ENCODE peak calls at places on chromosomes 7 and 10, in four cellular contexts. X, L, D and G are unnamed samples.

GRCh38 chr10:47164126-47164799 is 135.7 kb upstream of the GDF10 start:
- DNase-seq in X (peak; percentile 11), D (no peak), L (no peak), G (peak; percentile 70)

GRCh38 chr7:140656548-140657515 is 15.9 kb upstream of the ADCK2 start:
- DNase-seq in D (peak; percentile 91), L (peak; percentile 95), X (no peak), G (no peak)

GRCh38 chr10:14573666-14574261 is 200.9 kb downstream of the FAM107B start:
- DNase-seq in L (no peak), D (no peak), X (no peak), G (no peak)

GRCh38 chr10:73998623-73999622 is 1.0 kb downstream of the VCL start:
- DNase-seq in X (peak; percentile 86), D (peak; percentile 62), L (no peak), G (no peak)

GRCh38 chr10:90947025-90947960 is 26.4 kb upstream of the ANKRD1 start:
- DNase-seq in L (peak; percentile 12), D (no peak), X (no peak), G (peak; percentile 18)

GRCh38 chr7:136925556-136925955 is 57.1 kb downstream of the CHRM2 start:
- DNase-seq in L (no peak), D (no peak), X (no peak), G (no peak)

GRCh38 chr7:45921699-45922519 is 837 bp upstream of the IGFBP3 start:
- DNase-seq in D (peak; percentile 11), X (peak; percentile 64), L (peak; percentile 49), G (no peak)

GRCh38 chr10:28842321-28842720 is 165.0 kb downstream of the BAMBI start:
- DNase-seq in X (no peak), L (no peak), D (no peak), G (peak; percentile 52)

GRCh38 chr10:69965919-69966662 is 86.6 kb upstream of the MACROH2A2 start:
- DNase-seq in X (no peak), L (no peak), D (no peak), G (no peak)

GRCh38 chr10:44202952-44203351 is 181.9 kb downstream of the CXCL12 start:
- DNase-seq in X (no peak), L (no peak), D (no peak), G (no peak)

GRCh38 chr10:61332506-61332905 is 120.7 kb downstream of the TMEM26 start:
- DNase-seq in D (no peak), X (no peak), L (no peak), G (no peak)

GRCh38 chr10:1116051-1116450 is 59.9 kb downstream of the WDR37 start:
- DNase-seq in D (no peak), L (no peak), X (no peak), G (no peak)

GRCh38 chr10:75651452-75651851 is 220.0 kb downstream of the LRMDA start:
- DNase-seq in D (no peak), X (no peak), L (peak; percentile 62), G (no peak)

GRCh38 chr7:5187605-5188004 is 2.4 kb upstream of the WIPI2 start:
- DNase-seq in L (no peak), X (no peak), D (no peak), G (no peak)

GRCh38 chr7:40530292-40530691 is 395.5 kb downstream of the SUGCT start:
- DNase-seq in X (no peak), L (no peak), D (no peak), G (no peak)

GRCh38 chr7:128908750-128909385 is 1.6 kb downstream of the KCP start:
- DNase-seq in D (no peak), X (no peak), L (no peak), G (no peak)

GRCh38 chr7:47610506-47611044 is 28.7 kb upstream of the TNS3 start:
- DNase-seq in L (no peak), X (peak; percentile 18), D (no peak), G (peak; percentile 91)

GRCh38 chr7:155831807-155832524 is 19.7 kb upstream of the SHH start:
- DNase-seq in L (peak; percentile 46), X (no peak), D (no peak), G (no peak)

GRCh38 chr10:114663631-114664030 is 5.6 kb upstream of the ABLIM1 start:
- DNase-seq in X (no peak), D (no peak), L (no peak), G (no peak)

GRCh38 chr7:2015251-2015871 is 217.4 kb downstream of the MAD1L1 start:
- DNase-seq in X (no peak), L (no peak), D (no peak), G (no peak)

GRCh38 chr7:132800522-132800921 is 224.3 kb upstream of the PLXNA4 start:
- DNase-seq in L (no peak), X (no peak), D (no peak), G (no peak)

GRCh38 chr7:1843921-1844335 is 173.9 kb downstream of the ELFN1 start:
- DNase-seq in X (no peak), L (no peak), D (no peak), G (no peak)

GRCh38 chr10:112904000-112904399 is 46.0 kb upstream of the TCF7L2 start:
- DNase-seq in L (no peak), X (peak; percentile 85), D (no peak), G (no peak)

GRCh38 chr7:371779-372545 is 82.0 kb downstream of the FOXL3 start:
- DNase-seq in L (peak; percentile 29), D (no peak), X (no peak), G (no peak)

GRCh38 chr10:32004161-32004591 is 52.0 kb downstream of the KIF5B start:
- DNase-seq in X (no peak), D (no peak), L (peak; percentile 2), G (no peak)

GRCh38 chr10:74058071-74058470 is 60.2 kb downstream of the VCL start:
- DNase-seq in D (no peak), X (no peak), L (peak; percentile 44), G (no peak)

GRCh38 chr10:19828278-19829049 is 12.2 kb downstream of the PLXDC2 start:
- DNase-seq in L (no peak), D (no peak), X (no peak), G (no peak)

GRCh38 chr7:36661135-36661840 is 63.0 kb downstream of the AOAH start:
- DNase-seq in X (no peak), L (no peak), D (no peak), G (no peak)

GRCh38 chr7:106462365-106462859 is 177.6 kb upstream of the NAMPT start:
- DNase-seq in X (no peak), L (peak; percentile 65), D (no peak), G (no peak)

GRCh38 chr10:17616403-17617030 is 657 bp downstream of the HACD1 start:
- DNase-seq in X (peak; percentile 59), L (peak; percentile 76), D (peak; percentile 72), G (no peak)

GRCh38 chr10:59957975-59958374 is 51.6 kb upstream of the CCDC6 start:
- DNase-seq in L (no peak), D (no peak), X (no peak), G (no peak)

GRCh38 chr7:18538554-18539250 is 43.2 kb downstream of the HDAC9 start:
- DNase-seq in D (no peak), L (no peak), X (no peak), G (no peak)

GRCh38 chr10:93915603-93916002 is 21.8 kb downstream of the SLC35G1 start:
- DNase-seq in L (no peak), X (no peak), D (no peak), G (no peak)

GRCh38 chr10:91589015-91589655 is 43.7 kb downstream of the PPP1R3C start:
- DNase-seq in X (no peak), D (no peak), L (no peak), G (no peak)

GRCh38 chr10:17199351-17199804 is 2.1 kb downstream of the TRDMT1 start:
- DNase-seq in X (no peak), D (no peak), L (no peak), G (no peak)

GRCh38 chr10:70053212-70053895 is 708 bp downstream of the MACROH2A2 start:
- DNase-seq in L (no peak), D (no peak), X (no peak), G (no peak)

GRCh38 chr10:132539431-132539839 is 1.8 kb downstream of the INPP5A start:
- DNase-seq in L (no peak), D (peak; percentile 68), X (no peak), G (no peak)
- H3K4me3 ChIP-seq in L (peak overlapping the region; percentile 92), D (peak overlapping the region; percentile 58), X (no peak overlapping the region), G (peak overlapping the region; percentile 93)

GRCh38 chr10:84340632-84341537 is 12.5 kb downstream of the CCSER2 start:
- DNase-seq in D (no peak), L (no peak), X (no peak), G (no peak)

GRCh38 chr10:84342584-84342983 is 14.2 kb downstream of the CCSER2 start:
- DNase-seq in X (no peak), D (no peak), L (no peak), G (no peak)

GRCh38 chr10:84340187-84340586 is 11.8 kb downstream of the CCSER2 start:
- DNase-seq in X (no peak), D (no peak), L (no peak), G (no peak)

GRCh38 chr10:84341538-84341856 is 13.1 kb downstream of the CCSER2 start:
- DNase-seq in D (no peak), X (no peak), L (peak; percentile 18), G (no peak)

DNA sequence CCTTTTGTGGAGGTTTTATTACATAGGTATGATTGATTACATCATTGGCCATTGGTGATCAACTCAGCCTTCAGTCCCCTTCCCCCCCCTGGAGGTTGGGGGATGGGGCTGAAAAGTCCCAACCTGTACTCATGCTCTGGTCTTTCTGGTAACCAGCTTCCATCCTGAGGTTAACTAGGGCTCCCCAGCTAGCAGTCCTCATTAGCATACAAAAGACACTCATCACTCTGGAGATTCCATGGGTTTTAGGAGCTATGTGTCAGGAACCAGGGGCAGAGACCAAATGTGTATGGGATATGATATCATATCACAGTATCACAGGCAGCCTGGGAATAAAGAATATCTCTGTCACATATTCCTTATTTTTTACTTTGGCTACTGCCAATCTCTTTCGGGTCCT is 13.6 kb downstream of the CCSER2 start:
- DNase-seq in D (no peak), X (no peak), L (no peak), G (no peak)
- H3K4me3 ChIP-seq in D (no peak overlapping the region), X (no peak overlapping the region), L (no peak overlapping the region), G (no peak overlapping the region)

DNA sequence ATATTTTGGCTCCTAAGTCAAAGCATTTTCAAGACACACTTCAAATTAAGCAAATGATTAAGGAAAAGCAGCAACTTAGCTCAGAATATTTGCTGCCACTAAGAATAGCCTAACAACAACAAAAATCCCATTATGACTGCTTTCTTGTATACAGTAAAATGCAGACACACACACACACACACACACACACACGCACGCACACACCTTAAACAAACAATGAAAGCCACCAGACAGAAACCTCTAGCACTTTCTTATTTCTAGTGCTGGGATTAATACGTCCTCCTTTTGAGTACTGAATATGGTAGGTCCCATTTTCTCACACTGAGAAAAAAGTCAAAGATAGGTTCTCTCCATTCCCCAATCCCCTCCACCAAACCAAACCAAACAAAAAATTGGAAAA is 23.4 kb upstream of the FEZF1 start:
- DNase-seq in X (no peak), L (no peak), D (no peak), G (no peak)
- H3K4me3 ChIP-seq in X (no peak overlapping the region), L (no peak overlapping the region), D (no peak overlapping the region), G (no peak overlapping the region)

GRCh38 chr10:11448190-11448544 is 163.3 kb downstream of the USP6NL start:
- DNase-seq in X (no peak), L (no peak), D (no peak), G (no peak)

GRCh38 chr10:11449761-11450160 is 161.7 kb downstream of the USP6NL start:
- DNase-seq in X (no peak), L (no peak), D (no peak), G (no peak)

GRCh38 chr10:11450427-11450826 is 161.0 kb downstream of the USP6NL start:
- DNase-seq in D (no peak), L (no peak), X (no peak), G (no peak)

GRCh38 chr10:11447571-11447970 is 163.9 kb downstream of the USP6NL start:
- DNase-seq in X (no peak), L (no peak), D (no peak), G (no peak)

GRCh38 chr10:11448545-11449244 is 162.8 kb downstream of the USP6NL start:
- DNase-seq in X (no peak), L (no peak), D (no peak), G (no peak)
- H3K4me3 ChIP-seq in X (no peak overlapping the region), L (no peak overlapping the region), D (no peak overlapping the region), G (no peak overlapping the region)